ENCODE peak calls at places on chromosomes 4 and X, in four cellular contexts. X, O, K and U are unnamed samples.

GRCh38 chr4:71944956-71945355 is 86.8 kb upstream of the NPFFR2 start:
- DNase-seq in X (no peak), O (no peak), K (no peak), U (no peak)

GRCh38 chr4:55445921-55446577 is 50.3 kb downstream of the TMEM165 start:
- DNase-seq in X (no peak), O (no peak), K (no peak), U (no peak)

GRCh38 chr4:174037049-174037448 is 246.4 kb downstream of the FBXO8 start:
- DNase-seq in X (no peak), O (no peak), K (no peak), U (no peak)

GRCh38 chrX:136639506-136640176 is 8.3 kb upstream of the CD40LG start:
- DNase-seq in X (no peak), O (no peak), K (no peak), U (no peak)

GRCh38 chr4:768076-768475 is 57.9 kb downstream of the CPLX1 start:
- DNase-seq in X (no peak), O (no peak), K (no peak), U (no peak)

GRCh38 chr4:112325522-112325921 is 28.4 kb downstream of the ALPK1 start:
- DNase-seq in X (no peak), O (no peak), K (no peak), U (no peak)

GRCh38 chr4:187016101-187016500 is 292.4 kb upstream of the FAT1 start:
- DNase-seq in X (no peak), O (no peak), K (no peak), U (no peak)

GRCh38 chr4:105022811-105023667 is 123.6 kb upstream of the TET2 start:
- DNase-seq in X (no peak), O (peak), K (peak), U (no peak)

GRCh38 chr4:55636622-55636999 is 513 bp upstream of the NMU start:
- DNase-seq in X (no peak), O (peak), K (no peak), U (no peak)

GRCh38 chr4:10273030-10273429 is 156.4 kb upstream of the WDR1 start:
- DNase-seq in X (no peak), O (no peak), K (no peak), U (no peak)

GRCh38 chr4:2186133-2186864 is 55.6 kb downstream of the HAUS3 start:
- DNase-seq in X (no peak), O (peak), K (no peak), U (no peak)

GRCh38 chr4:82745173-82745842 is 53.3 kb downstream of the SCD5 start:
- DNase-seq in X (no peak), O (no peak), K (no peak), U (no peak)

GRCh38 chr4:25859429-25860148 is 3.2 kb downstream of the SEL1L3 start:
- DNase-seq in X (no peak), O (no peak), K (no peak), U (no peak)

GRCh38 chrX:71533850-71534515 is 1.1 kb downstream of the OGT start:
- DNase-seq in X (no peak), O (peak), K (no peak), U (no peak)

GRCh38 chrX:42804524-42804923 is 26.6 kb upstream of the PPP1R2C start:
- DNase-seq in X (no peak), O (no peak), K (no peak), U (no peak)

GRCh38 chr4:181261279-181261678 is 981.9 kb upstream of the TENM3 start:
- DNase-seq in X (no peak), O (no peak), K (no peak), U (no peak)

GRCh38 chr4:154927126-154927525 is 146.1 kb downstream of the RBM46 start:
- DNase-seq in X (no peak), O (no peak), K (no peak), U (no peak)

GRCh38 chr4:16136321-16136720 is 52.5 kb upstream of the PROM1 start:
- DNase-seq in X (no peak), O (no peak), K (no peak), U (no peak)

GRCh38 chrX:134406977-134407376 is 53.0 kb upstream of the HPRT1 start:
- DNase-seq in X (no peak), O (peak), K (no peak), U (no peak)

GRCh38 chr4:5969777-5970176 is 48.5 kb downstream of the C4orf50 start:
- DNase-seq in X (no peak), O (no peak), K (no peak), U (no peak)

GRCh38 chr4:75907956-75908355 is 5.7 kb upstream of the PPEF2 start:
- DNase-seq in X (no peak), O (no peak), K (peak), U (no peak)
- TF ChIP-seq SPI1 in X (no peak), O (no peak), K (peak), U (no peak)

DNA sequence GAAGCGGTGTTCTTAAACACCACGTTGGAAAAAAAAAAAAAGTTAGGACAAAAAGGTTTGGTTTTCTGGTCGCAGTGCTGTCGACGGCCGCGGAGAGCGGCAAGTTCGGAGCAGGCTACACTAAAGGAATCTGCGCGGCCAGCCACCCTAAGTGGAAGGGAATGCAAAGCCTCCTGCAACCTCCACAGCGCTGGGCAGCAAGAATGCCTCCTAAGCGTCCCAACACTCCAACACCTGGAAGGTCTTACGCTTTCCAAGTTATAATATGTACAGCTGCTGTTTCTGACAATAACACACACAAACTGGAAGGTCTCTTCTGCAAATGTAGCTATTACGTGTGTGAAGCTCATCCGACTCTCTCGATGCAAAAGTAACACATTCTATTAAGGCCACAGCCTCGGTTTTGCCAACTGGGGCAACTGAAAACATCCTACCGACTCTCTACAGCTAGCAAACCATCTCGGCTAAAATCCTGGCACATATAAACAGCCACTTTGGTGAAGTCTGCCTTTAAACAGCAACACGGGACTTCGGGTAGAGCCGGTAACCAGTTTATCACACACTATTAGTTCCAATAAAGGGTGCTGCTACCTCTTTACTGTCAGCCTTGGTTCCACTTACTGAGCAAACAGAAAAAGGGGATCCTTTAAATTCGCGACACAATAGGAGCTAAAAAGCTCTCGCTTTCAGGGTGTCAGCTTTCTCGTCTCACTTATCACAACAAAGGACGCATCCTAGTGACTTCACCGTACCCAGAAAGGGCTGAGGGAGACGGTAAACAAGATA is 900 bp downstream of the SMIM14 start:
- DNase-seq in X (no peak), O (peak), K (no peak), U (no peak)
- TF ChIP-seq POLR2AphosphoS5 in X (no peak), O (no peak), K (no peak), U (peak)

GRCh38 chrX:31837445-31837844 is 765.6 kb upstream of the FTHL17 start:
- DNase-seq in X (no peak), O (no peak), K (no peak), U (no peak)
- TF ChIP-seq SPI1 in X (no peak), O (no peak), K (no peak), U (no peak)

DNA sequence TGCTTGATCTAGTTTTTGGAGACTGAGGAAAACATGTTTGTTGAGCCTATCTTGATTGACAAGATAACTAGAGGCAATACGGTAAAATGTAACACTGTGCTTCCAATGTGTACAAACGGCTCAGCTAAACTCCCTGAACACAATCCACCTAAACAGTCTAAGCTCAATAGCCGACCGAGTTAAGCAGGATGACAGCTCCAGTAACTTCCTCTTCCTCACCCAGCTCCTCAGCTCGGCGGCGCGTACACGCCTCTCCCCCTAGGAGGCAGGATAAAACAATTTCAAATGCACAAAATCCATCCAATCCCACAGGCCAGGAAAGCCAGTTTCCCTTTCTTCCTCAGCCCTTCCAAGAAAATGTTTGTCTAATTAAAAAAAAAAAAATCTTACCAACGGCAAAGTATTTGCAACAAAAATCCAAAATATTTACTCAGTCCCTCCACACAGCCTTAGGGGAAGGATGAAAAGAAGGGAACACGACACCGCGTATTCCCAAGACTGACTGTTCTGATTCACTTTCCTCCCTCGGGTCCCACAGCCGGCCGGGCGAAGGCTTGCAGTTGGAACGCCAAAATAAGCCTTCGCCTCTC is 996 bp downstream of the CNOT6L start:
- DNase-seq in X (no peak), O (peak), K (peak), U (no peak)
- TF ChIP-seq POLR2AphosphoS5 in X (no peak), O (no peak), K (no peak), U (no peak)

DNA sequence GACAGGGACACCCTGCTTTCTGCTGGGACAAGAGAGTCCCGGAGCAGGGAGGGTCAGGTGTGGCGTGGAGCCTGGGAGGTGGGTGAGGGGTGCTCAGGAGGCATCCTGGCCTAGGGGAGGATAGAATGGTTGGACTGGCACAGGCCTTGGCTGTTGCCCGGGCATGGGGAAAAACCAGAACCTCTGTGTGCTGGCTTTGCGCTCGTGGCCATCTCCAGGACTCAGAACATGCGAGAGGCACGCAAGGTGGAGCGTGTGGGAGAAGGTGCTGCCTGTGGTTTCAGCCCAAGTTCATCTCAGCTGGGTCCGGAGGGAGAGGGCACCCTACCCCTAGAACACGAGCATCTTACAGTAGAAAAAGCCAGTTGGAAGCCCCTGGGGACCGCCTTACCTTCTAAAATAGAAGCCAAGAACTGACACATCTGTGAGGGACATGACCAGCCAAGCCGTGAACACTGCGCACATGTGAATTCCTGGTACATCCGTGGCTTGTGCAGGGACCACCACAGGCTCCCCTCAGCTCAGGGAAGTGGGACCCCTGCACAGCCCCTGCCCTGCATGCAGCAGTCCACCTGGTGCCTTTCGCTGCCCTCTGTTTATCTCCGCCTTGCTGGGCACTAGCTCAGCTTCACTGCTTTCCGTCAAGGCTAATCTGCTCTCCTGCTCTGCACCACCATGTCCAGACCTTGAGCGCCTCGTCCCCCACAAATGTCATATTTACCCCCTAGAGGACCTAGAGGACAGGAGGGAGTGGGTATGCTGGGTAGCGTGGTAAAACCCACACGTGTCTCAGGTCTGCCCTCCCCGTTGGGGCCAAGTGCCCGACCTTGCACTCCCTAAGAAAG is 13.5 kb downstream of the MSANTD1 start:
- DNase-seq in X (no peak), O (no peak), K (no peak), U (peak)
- TF ChIP-seq SPI1 in X (no peak), O (no peak), K (no peak), U (no peak)